ENCODE peak calls at places on chromosomes 4 and X, in eight cellular contexts. S is left cardiac atrium; P is right cardiac atrium; F is T-cell; H is heart right ventricle; R is activated T-cell treated with anti-CD3 and anti-CD28 coated beads, Interleukin-2, amount 50 U/mL, for 4 hours; J is Right ventricle myocardium superior; G is naive thymus-derived CD4-positive, alpha-beta T cell. B is an unnamed sample.

GRCh38 chrX:110987292-110987691 is 108.7 kb upstream of the PAK3 start:
- ATAC-seq in S (no peak), G (no peak), F (no peak), J (no peak), P (no peak), R (no peak), H (no peak), B (no peak)

GRCh38 chr4:156495836-156496235 is 475.8 kb downstream of the PDGFC start:
- ATAC-seq in S (no peak), H (no peak), F (no peak), J (no peak), P (no peak), R (no peak), G (no peak), B (no peak)

GRCh38 chr4:11365039-11365438 is 63.7 kb downstream of the HS3ST1 start:
- ATAC-seq in H (no peak), F (no peak), S (no peak), G (no peak), J (no peak), P (no peak), R (no peak), B (no peak)

GRCh38 chr4:105715692-105716278 is 7.2 kb downstream of the GSTCD start:
- ATAC-seq in R (no peak), P (no peak), S (no peak), H (peak), G (peak), J (no peak), F (no peak), B (no peak)

GRCh38 chrX:154751121-154751668 is 318 bp upstream of the GAB3 start:
- ATAC-seq in P (peak), H (peak), R (peak), S (peak), J (peak), G (peak), F (peak), B (peak)

GRCh38 chr4:6848717-6849305 is 60.8 kb upstream of the TBC1D14 start:
- ATAC-seq in R (no peak), H (no peak), J (peak), G (no peak), P (peak), F (no peak), S (peak), B (no peak)

GRCh38 chr4:124121511-124121934 is 591.0 kb downstream of the ANKRD50 start:
- ATAC-seq in F (no peak), H (no peak), S (no peak), J (no peak), G (no peak), P (no peak), R (no peak), B (no peak)

GRCh38 chr4:128819082-128819742 is 9.7 kb downstream of the JADE1 start:
- ATAC-seq in P (no peak), S (no peak), H (no peak), G (no peak), F (no peak), J (no peak), R (peak), B (no peak)

GRCh38 chr4:33658971-33659370 is 2585.3 kb downstream of the ARAP2 start:
- ATAC-seq in S (no peak), P (no peak), J (no peak), G (no peak), F (no peak), R (no peak), H (no peak), B (no peak)

GRCh38 chr4:55853484-55854046 is at the start of gene EXOC1:
- ATAC-seq in G (peak), S (peak), R (peak), J (peak), F (peak), P (peak), H (peak), B (peak)

GRCh38 chr4:127162741-127163140 is 470.0 kb upstream of the INTU start:
- ATAC-seq in S (peak), H (no peak), P (no peak), J (peak), G (no peak), F (no peak), R (no peak), B (no peak)

GRCh38 chrX:37348237-37349130 is 680 bp upstream of the PRRG1 start:
- ATAC-seq in P (no peak), H (peak), F (no peak), R (no peak), S (peak), J (peak), G (no peak), B (no peak)

GRCh38 chrX:135308345-135308855 is 880 bp upstream of the ETDC start:
- ATAC-seq in R (no peak), J (peak), H (no peak), P (no peak), G (no peak), F (no peak), S (peak), B (no peak)

GRCh38 chr4:13484045-13484748 is at the start of gene RAB28:
- ATAC-seq in P (peak), F (peak), H (peak), G (peak), R (peak), S (peak), J (peak), B (peak)

GRCh38 chr4:140267576-140267975 is 105.9 kb upstream of the SCOC start:
- ATAC-seq in R (no peak), P (no peak), J (no peak), S (no peak), H (peak), F (no peak), G (no peak), B (no peak)

GRCh38 chrX:101740642-101741041 is 81.0 kb upstream of the ARMCX2 start:
- ATAC-seq in G (no peak), R (no peak), H (no peak), J (no peak), S (no peak), P (no peak), F (no peak), B (no peak)

GRCh38 chrX:152989292-152989658 is 4.6 kb downstream of the PNMA5 start:
- ATAC-seq in F (peak), G (peak), P (no peak), H (no peak), S (no peak), J (no peak), R (no peak), B (peak)

GRCh38 chr4:6891436-6892170 is 18.0 kb upstream of the TBC1D14 start:
- ATAC-seq in J (peak), H (peak), F (peak), S (no peak), P (no peak), R (peak), G (peak), B (peak)

GRCh38 chrX:17854069-17854468 is 7.0 kb downstream of the RAI2 start:
- ATAC-seq in G (no peak), R (no peak), H (no peak), J (no peak), S (no peak), P (no peak), F (no peak), B (no peak)

GRCh38 chr4:167308876-167309275 is 74.6 kb upstream of the SPOCK3 start:
- ATAC-seq in F (no peak), R (no peak), H (no peak), J (no peak), G (no peak), S (no peak), P (no peak), B (no peak)